ENCODE peak calls at places on chromosomes 16 and 17, in five cellular contexts. N is PC-3, A is neuronal stem cell, K is GM23248, O is H9. U is an unnamed sample.

GRCh38 chr16:4765511-4766474 is 1.2 kb downstream of the ZNF500 start:
- DNase-seq in N (no peak), A (no peak), O (no peak), K (peak; percentile 17), U (no peak)

GRCh38 chr17:9121186-9121820 is 100.0 kb downstream of the NTN1 start:
- DNase-seq in N (no peak), A (no peak), O (no peak), K (no peak), U (no peak)

GRCh38 chr16:81723098-81723723 is 55.9 kb upstream of the PLCG2 start:
- DNase-seq in N (peak; percentile 89), O (no peak), A (peak; percentile 82), K (peak; percentile 84), U (peak; percentile 92)

GRCh38 chr16:77359065-77359502 is 75.8 kb downstream of the ADAMTS18 start:
- DNase-seq in N (peak; percentile 75), A (peak; percentile 18), K (peak; percentile 24), O (no peak), U (peak; percentile 52)

GRCh38 chr17:37714897-37715296 is 30.0 kb downstream of the HNF1B start:
- DNase-seq in K (peak; percentile 16), O (no peak), A (no peak), N (peak; percentile 21), U (no peak)

GRCh38 chr16:21985524-21985923 is 15.4 kb downstream of the PDZD9 start:
- DNase-seq in N (no peak), O (no peak), A (no peak), K (no peak), U (no peak)

GRCh38 chr16:46974352-46974751 is 878 bp upstream of the DNAJA2 start:
- DNase-seq in K (peak; percentile 51), N (no peak), O (no peak), A (no peak), U (peak; percentile 13)

GRCh38 chr16:51392651-51393187 is 241.6 kb upstream of the SALL1 start:
- DNase-seq in A (no peak), K (peak; percentile 96), O (peak; percentile 32), N (no peak), U (peak; percentile 37)

GRCh38 chr17:64506201-64506575 is at the start of gene DDX5:
- DNase-seq in K (peak; percentile 98), N (peak; percentile 99), A (no peak), O (peak; percentile 99), U (peak; percentile 99)

GRCh38 chr17:535165-535564 is 179.5 kb downstream of the VPS53 start:
- DNase-seq in N (no peak), A (no peak), O (no peak), K (no peak), U (no peak)

GRCh38 chr17:49787932-49788442 is 494 bp upstream of the KAT7 start:
- DNase-seq in K (peak; percentile 48), N (no peak), A (no peak), O (peak; percentile 47), U (peak; percentile 47)

GRCh38 chr16:13902677-13903076 is 17.3 kb upstream of the ERCC4 start:
- DNase-seq in A (no peak), K (no peak), O (no peak), N (peak; percentile 9), U (no peak)

GRCh38 chr17:73841431-73842060 is 197.3 kb upstream of the SDK2 start:
- DNase-seq in A (peak; percentile 29), N (peak; percentile 47), K (peak; percentile 32), O (peak; percentile 76), U (peak; percentile 66)

GRCh38 chr17:80732268-80732667 is 187.6 kb downstream of the RPTOR start:
- DNase-seq in K (peak; percentile 93), O (no peak), N (no peak), A (peak; percentile 41), U (peak; percentile 71)

GRCh38 chr17:79621151-79621940 is 10.5 kb upstream of the RBFOX3 start:
- DNase-seq in N (no peak), K (no peak), O (peak; percentile 25), A (no peak), U (no peak)

GRCh38 chr17:27946521-27946920 is 53.4 kb upstream of the LYRM9 start:
- DNase-seq in N (no peak), O (no peak), A (no peak), K (no peak), U (no peak)

GRCh38 chr17:73464447-73464846 is 152.6 kb upstream of the CDC42EP4 start:
- DNase-seq in A (no peak), O (no peak), K (no peak), N (no peak), U (no peak)

GRCh38 chr16:55570159-55570558 is 3.7 kb downstream of the CAPNS2 start:
- DNase-seq in K (no peak), A (no peak), N (no peak), O (no peak), U (no peak)

DNA sequence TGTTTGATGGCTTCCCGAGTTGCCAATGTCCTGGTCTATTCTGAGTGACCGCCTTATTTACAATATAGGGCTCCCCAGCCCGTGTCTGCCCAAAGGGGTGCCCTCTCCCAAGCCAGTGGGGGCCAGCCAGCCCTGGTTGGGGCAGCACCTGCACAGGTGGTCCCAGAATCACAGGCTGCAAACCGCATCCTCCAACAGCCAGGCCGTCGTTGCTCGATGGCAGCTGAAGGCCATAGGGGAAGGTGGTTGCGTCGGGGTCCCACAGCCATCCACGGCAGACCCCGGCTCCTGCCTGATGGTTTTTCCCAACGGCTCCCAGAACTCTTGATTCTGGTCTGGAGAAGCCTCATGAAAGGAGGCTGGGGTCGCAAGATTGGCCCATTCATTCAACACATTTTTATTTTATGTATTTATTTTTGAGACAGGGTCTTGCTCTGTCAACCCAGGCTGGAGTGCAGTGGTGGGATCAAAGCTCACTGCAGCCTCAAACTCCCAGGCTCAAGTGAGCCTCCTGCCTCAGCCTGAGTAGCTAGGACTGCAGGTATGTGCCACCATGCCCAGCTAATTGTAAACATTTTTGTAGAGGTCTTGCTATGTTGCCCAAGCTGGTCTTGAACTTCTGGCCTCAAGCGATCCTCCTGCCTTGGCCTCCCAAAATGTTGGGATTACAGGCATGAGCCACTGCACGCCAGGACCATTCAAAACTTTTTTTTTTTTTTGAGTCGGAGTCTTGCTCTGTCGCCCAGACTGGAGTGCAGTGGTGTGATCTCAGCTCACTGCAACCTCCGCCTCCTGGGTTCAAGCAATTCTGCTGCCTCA is 79.0 kb upstream of the TOB1 start:
- DNase-seq in A (no peak), N (no peak), O (no peak), K (no peak), U (no peak)
- H3K4me1 ChIP-seq in A (peaks cover 17% of the 10 kb centered on the region), N (peaks cover 33% of the 10 kb centered on the region), O (no peaks in the 10 kb centered on the region), K (peaks cover 9% of the 10 kb centered on the region), U (peaks cover 25% of the 10 kb centered on the region)

GRCh38 chr16:85257483-85257882 is 145.2 kb upstream of the CIBAR2 start:
- DNase-seq in N (no peak), A (no peak), O (no peak), K (no peak), U (no peak)
- H3K4me2 ChIP-seq in N (no peak overlapping the region), A (no peak overlapping the region), O (no peak overlapping the region), K (no peak overlapping the region), U (no peak overlapping the region)

GRCh38 chr17:47279062-47279801 is 25.6 kb downstream of the ITGB3 start:
- DNase-seq in O (no peak), K (peak; percentile 98), A (no peak), N (peak; percentile 82), U (no peak)
- H3K4me1 ChIP-seq in O (peaks cover 21% of the 10 kb centered on the region), K (peaks cover 60% of the 10 kb centered on the region), A (peaks cover 23% of the 10 kb centered on the region), N (peaks cover 38% of the 10 kb centered on the region), U (peaks cover 20% of the 10 kb centered on the region)

GRCh38 chr16:88499314-88499713 is 46.2 kb downstream of the ZFPM1 start:
- DNase-seq in K (no peak), O (no peak), A (no peak), N (no peak), U (no peak)
- H3K4me2 ChIP-seq in K (no peak overlapping the region), O (no peak overlapping the region), A (no peak overlapping the region), N (no peak overlapping the region), U (no peak overlapping the region)

DNA sequence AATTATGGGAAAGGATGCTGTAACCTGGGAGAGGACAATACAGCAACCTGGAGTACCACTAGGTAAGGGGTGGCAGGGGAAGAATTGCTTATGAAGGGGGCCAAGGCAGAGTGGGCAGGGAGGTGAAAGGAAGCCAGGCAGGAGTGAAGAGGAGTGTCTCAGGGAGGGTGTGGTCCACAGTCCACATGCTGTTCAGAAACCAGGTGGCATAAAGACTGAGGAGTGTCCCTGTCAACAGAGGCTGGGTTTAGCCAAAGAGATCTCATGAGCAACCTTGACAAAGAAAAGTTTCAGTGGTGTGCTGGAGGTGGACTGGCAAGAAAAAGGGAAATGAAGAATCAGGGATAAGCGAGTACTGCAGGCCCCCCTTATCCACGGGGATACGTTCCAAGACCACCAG is 88.4 kb downstream of the SPACA3 start:
- DNase-seq in O (no peak), N (no peak), K (no peak), A (no peak), U (no peak)
- H3K4me1 ChIP-seq in O (no peaks in the 10 kb centered on the region), N (no peaks in the 10 kb centered on the region), K (no peaks in the 10 kb centered on the region), A (no peaks in the 10 kb centered on the region), U (peaks cover 7% of the 10 kb centered on the region)

GRCh38 chr17:44655983-44656700 is at the start of gene MEIOC:
- DNase-seq in A (peak; percentile 33), N (no peak), O (peak; percentile 98), K (peak; percentile 17), U (peak; percentile 80)
- H3K4me2 ChIP-seq in A (peak within 1 kb of the TSS; percentile 73), N (no peak within 1 kb of the TSS), O (peak within 1 kb of the TSS; percentile 71), K (no peak within 1 kb of the TSS), U (peak within 1 kb of the TSS; percentile 68)

GRCh38 chr17:7437369-7437863 is 1.9 kb upstream of the FGF11 start:
- DNase-seq in O (no peak), N (no peak), K (no peak), A (no peak), U (no peak)
- H3K4me1 ChIP-seq in O (no peaks in the 10 kb centered on the region), N (peaks cover 4% of the 10 kb centered on the region), K (peaks cover 11% of the 10 kb centered on the region), A (peaks cover 25% of the 10 kb centered on the region), U (peaks cover 20% of the 10 kb centered on the region)

GRCh38 chr17:44995602-44996001 is 27.5 kb upstream of the C1QL1 start:
- DNase-seq in N (no peak), A (no peak), K (no peak), O (no peak), U (no peak)
- H3K4me2 ChIP-seq in N (no peak overlapping the region), A (no peak overlapping the region), K (no peak overlapping the region), O (no peak overlapping the region), U (no peak overlapping the region)

GRCh38 chr17:42271277-42271922 is 4.8 kb downstream of the STAT5B start:
- DNase-seq in N (no peak), O (no peak), A (no peak), K (no peak), U (no peak)

GRCh38 chr17:42272162-42272561 is 4.0 kb downstream of the STAT5B start:
- DNase-seq in A (no peak), O (no peak), K (no peak), N (no peak), U (no peak)

GRCh38 chr17:42274273-42274542 is 2.0 kb downstream of the STAT5B start:
- DNase-seq in N (no peak), O (no peak), K (no peak), A (no peak), U (no peak)

GRCh38 chr17:42273474-42274272 is 2.5 kb downstream of the STAT5B start:
- DNase-seq in O (no peak), A (no peak), N (no peak), K (no peak), U (no peak)

DNA sequence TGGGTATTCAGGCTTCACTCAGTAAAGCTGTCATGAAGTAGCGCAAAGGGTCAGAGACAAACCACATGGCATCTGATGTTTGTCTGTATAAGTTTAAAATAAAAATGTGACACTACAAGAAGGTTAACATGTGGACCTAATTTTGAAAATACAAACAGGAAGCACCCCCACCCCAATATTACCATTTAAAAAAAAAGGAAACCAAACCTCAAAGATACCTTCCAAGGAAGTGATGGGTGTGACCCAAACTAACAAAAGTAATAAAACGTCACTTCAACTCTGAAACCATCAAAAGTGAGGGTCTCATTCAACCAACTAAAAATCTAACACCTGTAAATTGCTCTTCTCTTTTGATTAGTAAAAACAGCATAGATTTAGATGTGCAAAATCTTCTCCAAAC is 3.6 kb downstream of the STAT5B start:
- DNase-seq in O (no peak), K (no peak), N (no peak), A (no peak), U (no peak)
- H3K4me1 ChIP-seq in O (peaks cover 9% of the 10 kb centered on the region), K (peaks cover 16% of the 10 kb centered on the region), N (no peaks in the 10 kb centered on the region), A (peaks cover 8% of the 10 kb centered on the region), U (peaks cover 30% of the 10 kb centered on the region)

U was measured in neural progenitor cell.